ENCODE peak calls at places on chromosomes 6 and 20, in ten cellular contexts. D is colonic mucosa, K is fibroblast of mammary gland, W is heart right ventricle, H is uterus, X is AG09319, T is tibial nerve, S is cardiac fibroblast, M is GM06990, G is GM12864. R is an unnamed sample.

GRCh38 chr20:44746367-44747165 is 901 bp downstream of the KCNK15 start:
- DNase-seq in D (no peak), K (no peak), W (no peak), H (no peak), X (no peak), T (no peak), S (no peak), M (no peak), G (no peak), R (no peak)

GRCh38 chr6:98831057-98832031 is 3.0 kb upstream of the POU3F2 start:
- DNase-seq in D (no peak), K (no peak), W (no peak), H (no peak), X (no peak), T (no peak), S (no peak), M (no peak), G (no peak), R (no peak)

GRCh38 chr20:33437141-33437911 is 6.2 kb downstream of the SNTA1 start:
- DNase-seq in D (no peak), K (peak), W (peak), H (peak), X (no peak), T (peak), S (peak), M (no peak), G (no peak), R (no peak)

GRCh38 chr6:37083243-37084138 is 78.0 kb downstream of the FGD2 start:
- DNase-seq in D (peak), K (peak), W (peak), H (peak), X (peak), T (peak), S (peak), M (no peak), G (no peak), R (no peak)

GRCh38 chr20:60055740-60056139 is 97.5 kb downstream of the CDH26 start:
- DNase-seq in D (no peak), K (peak), W (peak), H (no peak), X (no peak), T (no peak), S (no peak), M (peak), G (no peak), R (no peak)

GRCh38 chr6:75855047-75855446 is 106.0 kb downstream of the MYO6 start:
- DNase-seq in D (peak), K (peak), W (no peak), H (no peak), X (peak), T (no peak), S (peak), M (no peak), G (peak), R (peak)

GRCh38 chr6:167750956-167751358 is 75.8 kb upstream of the AFDN start:
- DNase-seq in D (peak), K (no peak), W (peak), H (no peak), X (no peak), T (no peak), S (no peak), M (no peak), G (no peak), R (no peak)

GRCh38 chr20:43925786-43926185 is 11.1 kb downstream of the TOX2 start:
- DNase-seq in D (peak), K (peak), W (peak), H (no peak), X (no peak), T (no peak), S (peak), M (no peak), G (no peak), R (no peak)

GRCh38 chr6:11585426-11586016 is 48.0 kb downstream of the TMEM170B start:
- DNase-seq in D (no peak), K (peak), W (no peak), H (no peak), X (no peak), T (no peak), S (peak), M (no peak), G (peak), R (no peak)

GRCh38 chr6:142152731-142153130 is 5.7 kb downstream of the VTA1 start:
- DNase-seq in D (no peak), K (peak), W (no peak), H (no peak), X (peak), T (no peak), S (peak), M (no peak), G (no peak), R (no peak)

GRCh38 chr6:22251331-22251730 is 45.5 kb downstream of the PRL start:
- DNase-seq in D (no peak), K (peak), W (no peak), H (no peak), X (no peak), T (no peak), S (peak), M (no peak), G (no peak), R (no peak)

GRCh38 chr6:169810066-169810989 is 58.9 kb downstream of the ERMARD start:
- DNase-seq in D (peak), K (no peak), W (no peak), H (no peak), X (no peak), T (no peak), S (no peak), M (no peak), G (no peak), R (peak)

GRCh38 chr6:12967686-12968085 is 251.1 kb downstream of the PHACTR1 start:
- DNase-seq in D (no peak), K (peak), W (no peak), H (no peak), X (peak), T (no peak), S (peak), M (no peak), G (no peak), R (no peak)

GRCh38 chr20:50193851-50194830 is 3.5 kb downstream of the CEBPB start:
- DNase-seq in D (no peak), K (peak), W (no peak), H (no peak), X (no peak), T (no peak), S (peak), M (no peak), G (no peak), R (peak)

GRCh38 chr6:158018851-158019361 is 37.2 kb downstream of the SYNJ2 start:
- DNase-seq in D (no peak), K (peak), W (no peak), H (no peak), X (no peak), T (no peak), S (peak), M (no peak), G (no peak), R (no peak)

GRCh38 chr20:4369798-4370124 is 351.9 kb upstream of the PRND start:
- DNase-seq in D (no peak), K (no peak), W (no peak), H (no peak), X (no peak), T (no peak), S (no peak), M (peak), G (peak), R (no peak)

GRCh38 chr6:2026133-2026532 is 219.3 kb downstream of the GMDS start:
- DNase-seq in D (no peak), K (no peak), W (no peak), H (no peak), X (no peak), T (no peak), S (no peak), M (no peak), G (no peak), R (no peak)

GRCh38 chr20:11867286-11867921 is 50.3 kb upstream of the BTBD3 start:
- DNase-seq in D (no peak), K (peak), W (no peak), H (no peak), X (no peak), T (no peak), S (no peak), M (no peak), G (no peak), R (no peak)

GRCh38 chr6:33419580-33420492 is at the start of gene SYNGAP1:
- DNase-seq in D (no peak), K (peak), W (peak), H (peak), X (peak), T (peak), S (peak), M (no peak), G (no peak), R (peak)

GRCh38 chr6:152371775-152372174 is 265.4 kb downstream of the SYNE1 start:
- DNase-seq in D (no peak), K (no peak), W (no peak), H (no peak), X (no peak), T (no peak), S (no peak), M (no peak), G (no peak), R (no peak)

GRCh38 chr6:138652824-138653223 is 120.7 kb upstream of the CCDC28A start:
- DNase-seq in D (no peak), K (no peak), W (no peak), H (no peak), X (no peak), T (no peak), S (no peak), M (no peak), G (no peak), R (no peak)

GRCh38 chr20:38473353-38473795 is 731 bp downstream of the RALGAPB start:
- DNase-seq in D (no peak), K (peak), W (no peak), H (no peak), X (no peak), T (no peak), S (peak), M (no peak), G (no peak), R (no peak)
- TF ChIP-seq CTCF in D (no peak), K (peak), W (no peak), H (no peak), X (peak), T (no peak), S (no peak), M (peak), G (no peak), R (peak)

GRCh38 chr6:25278914-25279747 is at the start of gene CARMIL1:
- DNase-seq in D (peak), K (peak), W (peak), H (peak), X (peak), T (peak), S (peak), M (peak), G (peak), R (peak)
- TF ChIP-seq CTCF in D (peak), K (peak), W (peak), H (peak), X (peak), T (peak), S (peak), M (peak), G (peak), R (peak)

DNA sequence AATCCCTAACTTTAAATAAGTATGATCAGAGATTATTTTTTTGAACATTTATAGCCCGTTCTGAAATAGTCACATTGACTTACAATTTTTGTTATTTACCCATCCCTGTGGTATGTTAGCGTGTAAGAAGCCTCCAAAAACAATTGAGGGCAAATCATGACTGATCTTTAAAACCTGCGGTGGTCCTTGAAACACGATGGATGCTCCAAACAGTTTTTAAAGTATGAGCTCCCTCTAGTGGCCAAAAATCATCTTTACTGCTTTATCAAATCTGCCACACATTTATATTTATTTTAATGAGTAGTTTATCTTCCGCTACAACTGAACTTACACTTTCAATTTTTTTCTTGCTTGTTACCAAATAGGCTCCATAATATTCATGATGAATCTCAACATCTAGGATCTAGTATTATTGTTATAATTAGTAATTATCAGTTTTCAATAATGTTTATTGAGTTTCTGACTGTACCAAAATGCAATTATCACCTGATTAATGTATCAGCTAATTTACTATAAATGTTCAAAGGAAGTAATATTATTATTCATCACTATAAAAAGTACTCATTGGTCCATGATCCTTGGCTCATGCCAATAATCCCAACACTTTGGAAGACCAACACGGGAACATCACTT is 52.2 kb downstream of the MARCKS start:
- DNase-seq in D (no peak), K (peak), W (no peak), H (no peak), X (peak), T (no peak), S (peak), M (no peak), G (peak), R (no peak)
- TF ChIP-seq CTCF in D (peak), K (peak), W (peak), H (peak), X (peak), T (peak), S (peak), M (peak), G (peak), R (peak)

GRCh38 chr6:31664790-31665500 is at the start of gene GPANK1:
- DNase-seq in D (peak), K (peak), W (peak), H (peak), X (peak), T (peak), S (peak), M (peak), G (peak), R (peak)
- TF ChIP-seq CTCF in D (no peak), K (no peak), W (no peak), H (no peak), X (no peak), T (no peak), S (no peak), M (no peak), G (no peak), R (no peak)

R was measured in WERI-Rb-1.